ENCODE peak calls at places on chromosomes 11 and 22, in six cellular contexts. X is stomach; H is body of pancreas; Y is IMR-90; U is CD8-positive, alpha-beta T cell; C is osteoblast. L is an unnamed sample.

GRCh38 chr11:16180868-16181267 is 175.5 kb downstream of the SOX6 start:
- DNase-seq in X (no peak), H (no peak), Y (no peak), U (no peak), C (no peak), L (no peak)

GRCh38 chr11:33868646-33869461 is 23.0 kb downstream of the LMO2 start:
- DNase-seq in X (no peak), H (no peak), Y (no peak), U (no peak), C (no peak), L (no peak)

GRCh38 chr11:75272821-75273301 is 32.3 kb downstream of the TPBGL start:
- DNase-seq in X (no peak), H (no peak), Y (no peak), U (no peak), C (no peak), L (peak; percentile 55)

GRCh38 chr11:68825603-68826002 is 16.1 kb downstream of the CPT1A start:
- DNase-seq in X (peak; percentile 74), H (peak; percentile 66), Y (no peak), U (peak; percentile 66), C (no peak), L (no peak)

GRCh38 chr11:123000721-123001120 is 19.1 kb upstream of the BSX start:
- DNase-seq in X (no peak), H (no peak), Y (no peak), U (no peak), C (no peak), L (no peak)

GRCh38 chr11:95680169-95680929 is 109.2 kb downstream of the FAM76B start:
- DNase-seq in X (no peak), H (no peak), Y (peak; percentile 85), U (no peak), C (no peak), L (no peak)

GRCh38 chr22:47552024-47552423 is 789.6 kb downstream of the TBC1D22A start:
- DNase-seq in X (no peak), H (no peak), Y (no peak), U (no peak), C (no peak), L (peak; percentile 59)

GRCh38 chr11:19868281-19868821 is 155.7 kb downstream of the NAV2 start:
- DNase-seq in X (no peak), H (no peak), Y (peak; percentile 65), U (no peak), C (peak; percentile 79), L (peak; percentile 78)

GRCh38 chr11:122720482-122720881 is 65.0 kb downstream of the UBASH3B start:
- DNase-seq in X (no peak), H (no peak), Y (no peak), U (no peak), C (no peak), L (no peak)

GRCh38 chr11:79485694-79486093 is 44.9 kb upstream of the TENM4 start:
- DNase-seq in X (no peak), H (no peak), Y (no peak), U (no peak), C (no peak), L (no peak)

GRCh38 chr11:116162541-116163230 is 610.1 kb downstream of the BUD13 start:
- DNase-seq in X (no peak), H (peak; percentile 10), Y (no peak), U (no peak), C (no peak), L (peak; percentile 47)

GRCh38 chr11:71418643-71419042 is 29.6 kb downstream of the DHCR7 start:
- DNase-seq in X (no peak), H (no peak), Y (no peak), U (no peak), C (peak; percentile 37), L (no peak)

GRCh38 chr11:134742956-134743808 is 331.1 kb upstream of the B3GAT1 start:
- DNase-seq in X (no peak), H (no peak), Y (no peak), U (no peak), C (no peak), L (no peak)

GRCh38 chr22:31160328-31160978 is 471 bp downstream of the RNF185 start:
- DNase-seq in X (no peak), H (peak; percentile 27), Y (peak; percentile 31), U (peak; percentile 27), C (peak; percentile 86), L (no peak)

GRCh38 chr11:74731301-74732094 is at the start of gene CHRDL2:
- DNase-seq in X (no peak), H (peak; percentile 21), Y (peak; percentile 34), U (no peak), C (peak; percentile 94), L (no peak)

GRCh38 chr11:112652786-112653390 is 308.3 kb upstream of the NCAM1 start:
- DNase-seq in X (no peak), H (no peak), Y (peak; percentile 10), U (no peak), C (no peak), L (no peak)

GRCh38 chr11:45024846-45025623 is 74.4 kb upstream of the TP53I11 start:
- DNase-seq in X (no peak), H (no peak), Y (no peak), U (no peak), C (no peak), L (no peak)

GRCh38 chr22:26894766-26895485 is 237.5 kb downstream of the MIAT start:
- DNase-seq in X (no peak), H (peak; percentile 54), Y (peak; percentile 92), U (no peak), C (peak; percentile 96), L (peak; percentile 56)

GRCh38 chr11:1262172-1263006 is 39.5 kb downstream of the MUC5B start:
- DNase-seq in X (peak; percentile 93), H (peak; percentile 95), Y (peak; percentile 89), U (peak; percentile 86), C (peak; percentile 99), L (peak; percentile 94)

GRCh38 chr22:30250039-30250565 is 3.5 kb upstream of the LIF start:
- DNase-seq in X (no peak), H (no peak), Y (no peak), U (no peak), C (peak; percentile 88), L (no peak)

GRCh38 chr11:111334495-111335123 is 36.3 kb downstream of the POU2AF3 start:
- DNase-seq in X (peak; percentile 88), H (peak; percentile 86), Y (no peak), U (no peak), C (no peak), L (no peak)

GRCh38 chr11:12086271-12087074 is 23.9 kb upstream of the MICAL2 start:
- DNase-seq in X (peak; percentile 57), H (peak; percentile 44), Y (peak; percentile 97), U (no peak), C (peak; percentile 84), L (peak; percentile 95)
- TF ChIP-seq CTCF in X (no peak), H (no peak), Y (no peak), U (no peak), C (no peak), L (no peak)

DNA sequence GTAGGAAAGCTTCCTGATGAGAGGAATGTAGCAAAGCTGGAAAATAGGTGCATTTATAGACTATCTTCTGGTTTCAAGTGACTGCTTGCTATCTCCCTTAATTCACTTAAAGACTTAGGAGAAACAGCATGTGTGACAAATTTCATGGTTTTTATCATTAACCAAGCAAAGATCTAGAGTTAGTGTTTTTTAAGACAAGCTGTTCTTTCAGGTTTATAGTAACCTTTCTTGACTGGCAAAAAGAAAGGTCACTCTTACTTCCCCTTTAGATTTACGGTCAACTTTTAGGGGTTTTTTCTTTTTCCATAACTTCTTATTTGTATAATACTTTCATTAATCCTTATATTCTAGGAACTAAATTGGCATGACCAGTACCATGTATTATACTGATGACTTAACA is 46.5 kb downstream of the KDM2A start:
- DNase-seq in X (no peak), H (no peak), Y (no peak), U (no peak), C (no peak), L (no peak)
- H3K4me3 ChIP-seq in X (no peak overlapping the region), H (no peak overlapping the region), Y (no peak overlapping the region), U (no peak overlapping the region), C (no peak overlapping the region), L (no peak overlapping the region)

DNA sequence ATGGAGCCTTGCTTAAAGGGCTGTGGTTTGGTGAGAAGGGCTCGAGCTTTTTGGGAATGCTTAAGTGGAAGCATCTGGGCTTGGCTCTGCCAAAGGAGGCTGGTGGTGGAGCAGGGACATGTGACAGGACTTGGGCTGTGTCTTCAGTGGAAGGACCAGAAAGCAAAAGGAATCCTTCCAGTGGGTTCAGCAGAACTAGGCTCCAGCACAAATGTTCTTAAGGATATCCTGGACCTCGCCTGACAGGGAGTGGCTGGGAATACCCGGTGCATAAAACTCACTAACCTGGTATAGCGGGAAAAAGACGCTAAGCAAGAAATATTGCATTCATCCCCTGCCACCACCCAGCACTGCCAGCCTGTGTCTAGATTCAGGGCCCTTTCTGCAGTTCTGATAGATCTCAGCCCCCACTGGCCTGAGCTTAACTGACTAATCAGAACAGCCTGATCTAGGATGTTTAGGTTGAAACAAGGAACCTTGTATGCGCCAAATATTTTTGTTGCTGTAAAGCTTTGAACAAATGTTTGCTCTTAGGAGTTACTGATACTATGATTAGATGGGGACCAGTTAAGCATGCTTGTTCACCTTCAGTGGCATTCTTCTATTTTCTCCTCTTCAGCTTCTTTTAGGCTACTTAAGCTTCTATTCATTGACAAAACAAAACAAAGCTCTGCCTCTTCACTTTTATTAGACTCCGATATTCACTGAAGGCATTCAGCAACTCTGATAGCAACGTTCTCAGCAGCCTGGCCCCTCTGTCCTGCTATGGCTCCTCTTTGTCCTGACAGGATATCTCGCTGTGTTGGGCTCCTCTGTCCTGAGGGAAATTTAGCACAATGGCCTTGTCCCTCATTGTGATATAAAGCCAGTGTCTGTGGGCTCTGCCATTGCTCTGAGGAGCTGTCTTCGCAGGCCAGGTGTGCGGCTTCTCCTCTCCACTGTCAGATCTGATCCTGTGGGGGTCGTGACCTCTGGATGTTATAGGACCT is 25.0 kb downstream of the PPFIBP2 start:
- DNase-seq in X (no peak), H (no peak), Y (no peak), U (no peak), C (peak; percentile 66), L (no peak)
- H3K27ac ChIP-seq in X (peak overlapping the region; percentile 47), H (no peak overlapping the region), Y (no peak overlapping the region), U (no peak overlapping the region), C (no peak overlapping the region), L (peak overlapping the region; percentile 44)

DNA sequence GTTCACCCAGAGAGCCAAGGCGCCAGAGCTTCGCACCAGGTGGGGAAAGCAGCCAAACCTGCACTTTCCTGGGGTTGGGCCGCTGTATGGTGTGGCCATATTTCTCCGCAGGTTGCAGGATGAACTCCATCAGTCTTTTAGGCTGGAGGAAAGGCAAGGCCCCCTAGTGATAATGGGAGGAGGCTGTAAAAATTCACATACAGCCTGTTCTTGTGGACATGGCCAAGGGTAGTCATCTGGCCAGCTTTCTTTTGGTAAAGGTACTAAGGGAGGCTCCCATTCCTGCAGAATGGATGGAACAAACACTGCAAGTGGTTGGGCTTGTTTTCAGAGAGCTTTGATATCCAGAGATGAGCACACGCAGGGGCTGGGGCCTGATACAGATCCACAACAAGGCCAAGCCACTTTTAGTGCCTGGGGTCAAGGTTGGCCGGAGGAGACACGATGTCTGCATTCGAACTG is 29.6 kb downstream of the C22orf31 start:
- DNase-seq in X (no peak), H (no peak), Y (no peak), U (no peak), C (no peak), L (no peak)
- TF ChIP-seq CTCF in X (no peak), H (no peak), Y (no peak), U (no peak), C (no peak), L (no peak)